ENCODE peak calls at places on chromosomes 3 and 15, in ten cellular contexts. E is neural crest cell; L is CD4-positive, alpha-beta T cell; T is CD8-positive, alpha-beta T cell; D is activated B cell treated with CpG ODN at 0.5 μM for 24 hours; X is A549; I is endothelial cell; A is SK-N-SH; G is glutamatergic neuron; V is MCF 10A. J is an unnamed sample.

GRCh38 chr15:99443056-99443756 is 122.6 kb upstream of the MEF2A start:
- DNase-seq in L (no peak), A (peak; percentile 11), T (no peak), I (no peak), X (no peak), G (no peak), V (no peak), D (peak; percentile 10), E (no peak), J (peak; percentile 26)

GRCh38 chr3:15462451-15462850 is 35.1 kb downstream of the EAF1 start:
- DNase-seq in G (no peak), T (no peak), E (no peak), D (no peak), L (no peak), I (no peak), X (no peak), V (no peak), A (no peak), J (no peak)

GRCh38 chr3:113746955-113747718 is at the start of gene ATP6V1A:
- DNase-seq in I (peak; percentile 45), L (peak; percentile 74), G (peak; percentile 61), D (peak; percentile 60), E (no peak), X (peak; percentile 3), A (peak; percentile 85), V (no peak), T (peak; percentile 54), J (peak; percentile 27)

GRCh38 chr3:178392553-178392952 is 143.7 kb upstream of the KCNMB2 start:
- DNase-seq in T (no peak), V (peak; percentile 38), G (no peak), E (no peak), A (no peak), L (no peak), D (no peak), I (no peak), X (no peak), J (no peak)

GRCh38 chr15:59847925-59848415 is 156.1 kb upstream of the FOXB1 start:
- DNase-seq in A (no peak), X (no peak), I (no peak), V (no peak), T (no peak), L (no peak), E (no peak), D (no peak), G (no peak), J (no peak)

GRCh38 chr15:72319360-72319984 is 485 bp downstream of the CELF6 start:
- DNase-seq in A (no peak), X (peak; percentile 62), L (peak; percentile 24), D (peak; percentile 57), I (peak; percentile 88), V (peak; percentile 37), E (peak; percentile 79), T (peak; percentile 7), G (no peak), J (peak; percentile 75)

GRCh38 chr3:71809321-71809720 is 24.4 kb upstream of the PROK2 start:
- DNase-seq in I (no peak), A (no peak), L (no peak), E (no peak), T (no peak), D (no peak), V (no peak), G (no peak), X (no peak), J (no peak)

GRCh38 chr15:47439146-47439869 is 278.0 kb upstream of the SEMA6D start:
- DNase-seq in E (no peak), D (no peak), T (no peak), V (no peak), G (no peak), L (no peak), A (peak; percentile 9), I (no peak), X (no peak), J (no peak)

GRCh38 chr15:89912674-89913396 is at the start of gene ARPIN:
- DNase-seq in X (peak; percentile 63), T (no peak), D (peak; percentile 24), L (no peak), I (peak; percentile 60), G (peak; percentile 78), E (peak; percentile 59), A (peak; percentile 86), V (peak; percentile 52), J (peak; percentile 50)
- TF ChIP-seq CTCF in X (no peak), T (no peak), D (no peak), L (no peak), I (no peak), G (no peak), E (no peak), A (no peak), V (no peak), J (no peak)

DNA sequence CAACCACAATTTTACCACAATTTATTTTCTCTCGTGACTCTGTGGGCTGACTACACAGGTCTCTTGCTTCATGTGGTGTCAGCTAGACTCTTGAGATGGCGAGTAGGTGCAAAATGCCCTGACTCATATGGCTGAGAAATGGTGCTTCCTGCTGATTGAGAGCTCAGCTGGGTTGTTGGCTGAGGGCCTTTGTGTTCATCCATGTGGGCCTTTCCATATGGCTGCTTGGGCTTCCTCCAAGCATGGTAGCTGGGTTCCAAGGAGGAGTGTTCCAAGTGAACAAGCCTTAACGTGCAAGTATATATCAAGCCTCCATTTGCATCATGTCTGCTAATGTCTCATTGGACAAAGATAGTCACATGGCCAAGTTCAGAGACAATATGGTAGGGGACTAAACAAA is 164.0 kb downstream of the PDCD6IP start:
- DNase-seq in D (no peak), L (no peak), G (no peak), T (no peak), A (no peak), V (no peak), X (no peak), I (no peak), E (no peak), J (no peak)
- TF ChIP-seq CTCF in D (no peak), L (no peak), G (no peak), T (no peak), A (no peak), V (no peak), X (no peak), I (no peak), E (no peak), J (no peak)

GRCh38 chr15:42736178-42736792 is 643 bp downstream of the CDAN1 start:
- DNase-seq in E (peak; percentile 20), D (peak; percentile 39), V (no peak), L (no peak), X (no peak), G (no peak), T (no peak), I (peak; percentile 37), A (peak; percentile 81), J (peak; percentile 58)

GRCh38 chr15:42736793-42737528 is at the start of gene CDAN1:
- DNase-seq in T (peak; percentile 88), X (peak; percentile 69), G (peak; percentile 95), D (peak; percentile 92), V (peak; percentile 81), A (peak; percentile 100), E (peak; percentile 89), L (peak; percentile 84), I (peak; percentile 97), J (peak; percentile 92)

GRCh38 chr15:42735382-42736165 is 1.4 kb downstream of the CDAN1 start:
- DNase-seq in V (no peak), X (no peak), A (no peak), E (no peak), T (no peak), I (no peak), G (no peak), L (no peak), D (no peak), J (no peak)

GRCh38 chr15:42734076-42734672 is 2.8 kb downstream of the CDAN1 start:
- DNase-seq in E (no peak), D (no peak), I (no peak), A (no peak), T (no peak), G (no peak), V (no peak), X (no peak), L (no peak), J (no peak)

DNA sequence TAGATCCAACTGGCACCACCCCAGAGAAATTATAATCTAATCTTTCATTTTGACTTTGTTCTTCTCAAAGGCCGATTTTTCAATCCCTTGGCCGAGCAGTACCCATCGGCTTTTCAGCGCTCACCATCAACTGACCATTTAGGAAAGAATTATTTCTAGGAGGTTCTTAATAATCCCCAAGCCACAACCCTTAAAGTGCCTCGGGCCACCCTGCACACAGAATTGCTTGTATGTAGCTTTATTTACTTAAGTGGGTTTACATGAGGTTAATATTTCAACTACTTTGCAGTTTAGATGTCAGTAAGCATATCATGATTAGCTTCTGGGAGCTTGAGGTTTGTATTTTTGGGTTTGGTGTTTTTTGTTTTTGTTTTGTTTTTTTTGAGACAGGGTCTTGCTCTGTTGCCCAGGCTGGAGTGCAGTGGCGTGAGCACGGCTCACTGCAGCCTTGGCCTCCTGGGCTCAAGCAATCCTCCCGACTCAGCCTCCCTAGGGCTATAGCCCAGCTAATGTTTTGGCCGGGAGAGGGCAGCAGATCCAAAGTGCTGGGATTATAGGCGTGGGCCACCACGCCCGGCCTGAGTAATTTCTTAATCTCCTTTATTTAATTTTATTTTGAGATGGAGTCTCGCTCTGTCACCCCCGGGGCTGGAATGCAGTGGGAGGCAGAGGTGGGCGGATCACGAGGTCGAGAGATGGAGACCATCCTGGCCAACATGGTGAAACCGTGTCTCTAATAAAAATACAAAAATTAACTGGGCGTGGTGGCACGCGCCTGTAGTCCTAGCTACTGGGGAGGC is 801 bp upstream of the CDAN1 start:
- DNase-seq in L (no peak), I (no peak), X (peak; percentile 49), V (peak; percentile 62), T (no peak), E (no peak), D (no peak), A (no peak), G (no peak), J (no peak)
- TF ChIP-seq CTCF in L (no peak), I (no peak), X (peak; percentile 63), V (peak; percentile 67), T (no peak), E (no peak), D (no peak), A (peak; percentile 59), G (no peak), J (no peak)

DNA sequence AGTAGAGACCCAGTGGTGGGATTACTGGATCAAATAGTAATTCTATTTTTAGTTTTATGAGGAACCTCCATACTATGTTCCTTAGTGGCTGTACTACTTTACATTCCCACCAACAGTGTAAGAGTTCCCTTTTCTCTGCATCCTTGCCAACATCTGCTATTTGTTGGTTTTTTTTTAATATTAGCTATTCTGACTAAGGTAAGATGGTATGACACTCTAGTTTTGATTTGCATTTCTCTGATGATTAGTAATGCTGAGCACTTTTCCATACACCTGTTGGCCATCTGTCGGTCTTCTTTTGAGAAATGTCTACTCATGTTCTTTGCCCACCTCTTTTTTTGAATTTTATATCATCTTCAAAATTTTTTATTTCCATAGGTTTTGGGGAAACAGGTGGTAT is 34.2 kb upstream of the RAP2B start:
- DNase-seq in L (no peak), E (no peak), G (no peak), X (no peak), T (no peak), D (no peak), I (no peak), V (no peak), A (no peak), J (no peak)
- TF ChIP-seq CTCF in L (no peak), E (no peak), G (no peak), X (no peak), T (no peak), D (no peak), I (no peak), V (no peak), A (no peak), J (no peak)

J was measured in mesothelial cell of epicardium.